ENCODE peak calls at places on chromosomes 4 and X, in six cellular contexts. F, N, L, I, S and C are unnamed samples.

GRCh38 chr4:88537725-88538124 is 14.1 kb upstream of the PYURF start:
- DNase-seq in F (no peak), N (no peak), L (no peak), I (no peak), S (no peak), C (no peak)

GRCh38 chr4:155667538-155668511 is 1.2 kb downstream of the GUCY1A1 start:
- DNase-seq in F (no peak), N (peak; percentile 70), L (peak; percentile 16), I (peak; percentile 54), S (peak; percentile 26), C (peak; percentile 16)

GRCh38 chr4:76442807-76443206 is 7.8 kb downstream of the SHROOM3 start:
- DNase-seq in F (no peak), N (no peak), L (no peak), I (no peak), S (no peak), C (no peak)

GRCh38 chrX:130874751-130875150 is 28.3 kb downstream of the ENOX2 start:
- DNase-seq in F (no peak), N (no peak), L (no peak), I (no peak), S (no peak), C (peak; percentile 26)

GRCh38 chr4:100430441-100430840 is 87.4 kb downstream of the EMCN start:
- DNase-seq in F (no peak), N (no peak), L (no peak), I (no peak), S (no peak), C (no peak)

GRCh38 chr4:56606385-56606784 is 74.7 kb downstream of the HOPX start:
- DNase-seq in F (no peak), N (no peak), L (no peak), I (no peak), S (no peak), C (no peak)

GRCh38 chr4:111360906-111361305 is 738.0 kb upstream of the PITX2 start:
- DNase-seq in F (no peak), N (no peak), L (no peak), I (no peak), S (no peak), C (no peak)

GRCh38 chr4:172786039-172786792 is 382.4 kb upstream of the GALNT7 start:
- DNase-seq in F (no peak), N (no peak), L (no peak), I (no peak), S (no peak), C (peak; percentile 36)

GRCh38 chr4:182862921-182863320 is 54.3 kb downstream of the DCTD start:
- DNase-seq in F (no peak), N (no peak), L (no peak), I (no peak), S (no peak), C (no peak)

GRCh38 chr4:123359449-123360306 is 36.9 kb upstream of the SPRY1 start:
- DNase-seq in F (peak; percentile 73), N (no peak), L (no peak), I (no peak), S (no peak), C (no peak)

GRCh38 chr4:73127839-73128448 is 58.4 kb upstream of the COX18 start:
- DNase-seq in F (peak; percentile 28), N (no peak), L (no peak), I (peak; percentile 10), S (no peak), C (no peak)

GRCh38 chr4:74755486-74755885 is 38.8 kb downstream of the BTC start:
- DNase-seq in F (no peak), N (no peak), L (no peak), I (no peak), S (no peak), C (no peak)

GRCh38 chrX:123803331-123803983 is 56.4 kb upstream of the XIAP start:
- DNase-seq in F (peak; percentile 39), N (no peak), L (peak; percentile 9), I (peak; percentile 24), S (no peak), C (peak; percentile 72)

GRCh38 chrX:123909498-123909897 is 49.6 kb downstream of the XIAP start:
- DNase-seq in F (no peak), N (no peak), L (no peak), I (no peak), S (no peak), C (no peak)